ENCODE peak calls at places on chromosomes 4 and X, in six cellular contexts. V is H9; L is neural progenitor cell; K is left lung; I is right lobe of liver; M is CD4-positive, alpha-beta T cell. S is an unnamed sample.

GRCh38 chrX:128106630-128107029 is 54.4 kb upstream of the ACTRT1 start:
- DNase-seq in V (peak; percentile 28), L (peak; percentile 49), K (no peak), I (no peak), M (no peak), S (no peak)

GRCh38 chr4:3239998-3240920 is 8.7 kb upstream of the MSANTD1 start:
- DNase-seq in V (no peak), L (no peak), K (no peak), I (no peak), M (no peak), S (no peak)

GRCh38 chrX:118560380-118560932 is 64.8 kb downstream of the DOCK11 start:
- DNase-seq in V (no peak), L (peak; percentile 73), K (no peak), I (no peak), M (no peak), S (no peak)

GRCh38 chrX:94932278-94932965 is 1258.4 kb downstream of the FAM133A start:
- DNase-seq in V (no peak), L (no peak), K (no peak), I (no peak), M (no peak), S (no peak)

GRCh38 chrX:44875185-44875489 is 2.1 kb downstream of the KDM6A start:
- DNase-seq in V (no peak), L (no peak), K (no peak), I (no peak), M (no peak), S (no peak)

GRCh38 chrX:153598541-153599191 is at the start of gene CCNQ:
- DNase-seq in V (peak; percentile 33), L (peak; percentile 60), K (no peak), I (peak; percentile 38), M (no peak), S (peak; percentile 87)

GRCh38 chr4:55311792-55312490 is 34.1 kb upstream of the SRD5A3 start:
- DNase-seq in V (no peak), L (no peak), K (peak; percentile 40), I (no peak), M (no peak), S (no peak)

GRCh38 chr4:159444668-159445067 is 341.8 kb downstream of the RAPGEF2 start:
- DNase-seq in V (no peak), L (no peak), K (no peak), I (no peak), M (no peak), S (no peak)

GRCh38 chr4:56803473-56803872 is 18.0 kb downstream of the SPINK2 start:
- DNase-seq in V (no peak), L (no peak), K (no peak), I (no peak), M (no peak), S (no peak)

GRCh38 chr4:924107-925096 is 7.7 kb downstream of the GAK start:
- DNase-seq in V (peak; percentile 37), L (no peak), K (peak; percentile 32), I (no peak), M (no peak), S (peak; percentile 75)

GRCh38 chr4:140697709-140698560 is 58.2 kb downstream of the TBC1D9 start:
- DNase-seq in V (no peak), L (no peak), K (no peak), I (no peak), M (no peak), S (no peak)

GRCh38 chr4:28451346-28451745 is 1590.7 kb downstream of the STIM2 start:
- DNase-seq in V (no peak), L (no peak), K (no peak), I (no peak), M (no peak), S (no peak)

GRCh38 chr4:123587983-123588494 is 191.4 kb downstream of the SPRY1 start:
- DNase-seq in V (no peak), L (no peak), K (peak; percentile 32), I (no peak), M (no peak), S (no peak)

GRCh38 chr4:140152015-140152703 is 1.8 kb downstream of the MAML3 start:
- DNase-seq in V (no peak), L (peak; percentile 76), K (peak; percentile 85), I (peak; percentile 86), M (peak; percentile 68), S (peak; percentile 93)

GRCh38 chr4:34512631-34513030 is 1731.7 kb downstream of the ARAP2 start:
- DNase-seq in V (no peak), L (no peak), K (no peak), I (no peak), M (no peak), S (no peak)

GRCh38 chrX:70029790-70030189 is 19.9 kb downstream of the AWAT2 start:
- DNase-seq in V (no peak), L (no peak), K (no peak), I (no peak), M (no peak), S (peak; percentile 54)

GRCh38 chr4:29081230-29081955 is 1638.8 kb upstream of the PCDH7 start:
- DNase-seq in V (no peak), L (no peak), K (no peak), I (no peak), M (no peak), S (no peak)

GRCh38 chr4:152784490-152785195 is 4.9 kb downstream of the ARFIP1 start:
- DNase-seq in V (no peak), L (no peak), K (no peak), I (no peak), M (no peak), S (no peak)
- TF ChIP-seq CTCF in V (peak; percentile 47), L (peak; percentile 13), K (no peak), I (no peak), M (no peak), S (no peak)

DNA sequence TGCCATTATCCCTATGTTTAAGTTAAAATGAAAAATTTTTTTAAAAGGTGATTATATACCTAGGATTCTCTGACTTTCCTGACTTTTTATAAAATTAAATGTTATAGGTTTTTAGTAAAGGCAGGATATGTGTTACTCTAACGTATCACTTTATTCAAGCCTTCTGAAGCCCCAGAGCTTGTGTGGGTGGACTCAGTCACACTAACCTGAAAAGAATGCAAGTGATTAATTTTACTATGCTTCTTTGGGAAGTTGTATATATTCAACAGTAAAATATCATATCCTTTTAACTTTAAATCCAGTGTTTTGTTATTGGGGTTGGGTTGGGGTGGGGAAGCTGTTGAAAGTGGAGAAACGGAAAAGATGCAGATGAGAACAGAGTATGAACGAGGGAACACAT is 22.8 kb downstream of the PDLIM3 start:
- DNase-seq in V (no peak), L (no peak), K (no peak), I (no peak), M (no peak), S (no peak)
- H3K27ac ChIP-seq in V (no peak overlapping the region), L (no peak overlapping the region), K (no peak overlapping the region), I (no peak overlapping the region), M (no peak overlapping the region), S (no peak overlapping the region)

GRCh38 chr4:8047837-8048678 is 108.4 kb upstream of the AFAP1 start:
- DNase-seq in V (no peak), L (no peak), K (no peak), I (no peak), M (no peak), S (no peak)

GRCh38 chr4:8046925-8047541 is 107.4 kb upstream of the AFAP1 start:
- DNase-seq in V (no peak), L (no peak), K (no peak), I (no peak), M (no peak), S (no peak)

GRCh38 chr4:8044699-8045098 is 105.0 kb upstream of the AFAP1 start:
- DNase-seq in V (no peak), L (no peak), K (no peak), I (no peak), M (no peak), S (no peak)

GRCh38 chr4:8044244-8044643 is 104.6 kb upstream of the AFAP1 start:
- DNase-seq in V (no peak), L (no peak), K (no peak), I (no peak), M (no peak), S (no peak)

DNA sequence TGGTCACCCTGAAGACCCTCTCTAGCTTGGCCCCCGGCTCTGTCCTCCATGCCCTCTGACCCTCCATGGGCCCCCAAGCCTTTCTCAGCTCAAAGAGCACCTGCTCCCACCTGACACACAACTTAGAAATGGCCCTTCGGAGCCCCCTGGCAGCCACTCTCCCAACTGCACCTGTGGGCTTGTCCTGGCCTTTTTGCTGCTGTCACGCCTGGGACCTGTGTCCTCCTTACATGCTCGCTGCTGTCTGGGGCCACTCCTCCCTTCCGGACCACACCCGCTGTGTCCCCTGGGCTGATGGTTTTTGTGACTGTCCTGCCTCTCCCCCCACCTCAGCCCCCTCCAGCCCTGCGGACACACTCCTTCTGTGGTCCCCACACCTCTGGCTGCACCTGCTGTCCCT is 106.2 kb upstream of the AFAP1 start:
- DNase-seq in V (no peak), L (no peak), K (no peak), I (no peak), M (no peak), S (no peak)
- H3K27me3 ChIP-seq in V (no peaks in the 10 kb centered on the region), L (no peaks in the 10 kb centered on the region), K (no peaks in the 10 kb centered on the region), I (no peaks in the 10 kb centered on the region), M (no peaks in the 10 kb centered on the region), S (no peaks in the 10 kb centered on the region)

GRCh38 chrX:68808686-68809357 is 20.0 kb upstream of the EFNB1 start:
- DNase-seq in V (peak; percentile 57), L (peak; percentile 21), K (no peak), I (no peak), M (no peak), S (no peak)
- TF ChIP-seq CTCF in V (peak; percentile 54), L (peak; percentile 36), K (no peak), I (peak; percentile 45), M (no peak), S (no peak)

DNA sequence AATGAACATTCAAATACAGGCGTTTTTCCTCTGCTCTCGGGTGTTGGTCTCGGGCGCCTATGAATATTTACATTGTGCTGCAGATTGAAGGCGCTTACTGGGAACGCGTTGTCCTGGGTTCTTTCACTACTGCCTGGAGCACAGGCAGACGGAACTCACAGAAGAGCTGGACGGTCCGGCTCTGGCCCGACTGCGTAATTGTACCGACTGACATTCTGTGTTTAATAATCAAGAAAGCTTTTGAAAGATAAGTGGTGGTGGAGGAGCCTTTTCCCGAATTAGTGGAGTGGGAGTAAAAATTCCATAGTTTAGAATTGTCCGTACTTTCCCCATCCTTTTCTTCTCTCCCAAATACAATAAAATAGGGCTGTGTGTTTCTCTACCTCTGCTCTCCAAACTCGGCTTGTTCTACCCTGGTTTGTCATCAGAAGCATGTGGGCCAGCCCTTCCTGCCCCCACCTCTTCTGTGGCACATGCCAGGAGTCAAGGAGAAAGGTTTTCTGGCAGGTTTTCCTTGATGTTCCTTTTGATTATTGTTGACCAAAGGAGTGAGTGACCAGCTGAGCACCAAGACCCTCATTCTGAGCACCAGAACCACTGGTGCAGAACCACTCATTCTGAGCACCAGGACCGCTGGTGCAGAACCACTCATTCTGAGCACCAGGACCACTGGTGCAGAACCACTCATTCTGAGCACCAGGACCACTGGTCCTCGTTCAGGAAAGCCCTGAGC is 2.3 kb downstream of the FHDC1 start:
- DNase-seq in V (no peak), L (no peak), K (no peak), I (no peak), M (no peak), S (no peak)
- H3K27ac ChIP-seq in V (no peak overlapping the region), L (no peak overlapping the region), K (peak overlapping the region; percentile 82), I (no peak overlapping the region), M (no peak overlapping the region), S (no peak overlapping the region)